ENCODE peak calls at places on chromosomes 11 and 22, in nine cellular contexts. R is lung, U is uterus, E is AML-193, D is left colon, O is T-cell, W is K562, H is T-helper 2 cell, T is GOT3. J is an unnamed sample.

GRCh38 chr11:704799-705645 is 1.0 kb upstream of the EPS8L2 start:
- DNase-seq in R (peak), U (peak), E (no peak), D (peak), O (no peak), W (no peak), H (no peak), T (no peak), J (peak)

GRCh38 chr11:12219732-12220131 is 109.3 kb downstream of the MICAL2 start:
- DNase-seq in R (no peak), U (no peak), E (no peak), D (no peak), O (no peak), W (no peak), H (no peak), T (no peak), J (no peak)

GRCh38 chr11:10540546-10540914 is 457 bp downstream of the RNF141 start:
- DNase-seq in R (peak), U (peak), E (no peak), D (peak), O (no peak), W (no peak), H (no peak), T (no peak), J (peak)

GRCh38 chr11:116927163-116927772 is 89.8 kb upstream of the APOA1 start:
- DNase-seq in R (no peak), U (no peak), E (peak), D (peak), O (peak), W (no peak), H (no peak), T (no peak), J (peak)

GRCh38 chr11:28606930-28607329 is 498.7 kb downstream of the METTL15 start:
- DNase-seq in R (no peak), U (peak), E (no peak), D (no peak), O (no peak), W (no peak), H (no peak), T (no peak), J (no peak)

GRCh38 chr22:27080191-27080590 is 422.8 kb downstream of the MIAT start:
- DNase-seq in R (no peak), U (no peak), E (no peak), D (no peak), O (no peak), W (no peak), H (no peak), T (no peak), J (no peak)

GRCh38 chr22:31616315-31616980 is 45.6 kb downstream of the PISD start:
- DNase-seq in R (no peak), U (no peak), E (no peak), D (peak), O (no peak), W (no peak), H (no peak), T (no peak), J (no peak)

GRCh38 chr11:87722756-87723599 is 452.3 kb downstream of the RAB38 start:
- DNase-seq in R (no peak), U (no peak), E (peak), D (peak), O (no peak), W (peak), H (no peak), T (no peak), J (no peak)

J was measured in body of pancreas.